ENCODE peak calls at places on chromosomes 6 and 20, in six cellular contexts. Q is activated CD4-positive, alpha-beta T cell treated with anti-CD3 and anti-CD28 coated beads, Interleukin-2, amount 50 U/mL, for 24 hours; K is endothelial cell; F is IMR-90; N is stimulated activated CD8-positive, alpha-beta memory T cell treated with anti-CD3 and anti-CD28 coated beads, Interleukin-12 subunit alpha, Interleukin-12 subunit beta, amount 100 ng/mL, for 1 hour; C is NCI-H1092 treated with DMSO at 0.1 percent for 48 hours. Y is an unnamed sample.

GRCh38 chr6:3377536-3378397 is 79.1 kb downstream of the SLC22A23 start:
- DNase-seq in C (no peak), Q (no peak), N (no peak), F (peak; percentile 39), K (no peak), Y (no peak)

GRCh38 chr20:25750765-25751696 is 54.4 kb upstream of the ZNF337 start:
- DNase-seq in C (no peak), Q (peak; percentile 44), K (peak; percentile 40), F (peak; percentile 28), N (peak; percentile 32), Y (peak; percentile 33)

GRCh38 chr6:55180258-55180657 is 5.9 kb downstream of the HCRTR2 start:
- DNase-seq in Q (no peak), F (no peak), C (no peak), N (no peak), K (no peak), Y (no peak)

GRCh38 chr6:5752282-5752681 is 254.4 kb downstream of the NRN1 start:
- DNase-seq in F (peak; percentile 82), Q (no peak), N (no peak), K (no peak), C (no peak), Y (peak; percentile 85)

GRCh38 chr6:130848945-130849344 is 21.7 kb downstream of the SMLR1 start:
- DNase-seq in F (no peak), C (no peak), K (no peak), N (no peak), Q (no peak), Y (no peak)

GRCh38 chr6:131135244-131136020 is at the start of gene AKAP7:
- DNase-seq in C (no peak), F (peak; percentile 39), K (peak; percentile 81), N (peak; percentile 24), Q (peak; percentile 25), Y (peak; percentile 91)

GRCh38 chr20:9072741-9073310 is 3.9 kb downstream of the PLCB4 start:
- DNase-seq in K (no peak), Q (no peak), C (no peak), N (no peak), F (no peak), Y (no peak)

GRCh38 chr20:42979720-42980119 is 210.0 kb downstream of the PTPRT start:
- DNase-seq in K (no peak), Q (no peak), N (no peak), C (no peak), F (no peak), Y (no peak)

GRCh38 chr6:89321571-89321970 is 6.5 kb upstream of the GABRR2 start:
- DNase-seq in C (no peak), N (no peak), K (no peak), F (no peak), Q (no peak), Y (no peak)

GRCh38 chr6:134549854-134550253 is 231.9 kb upstream of the SGK1 start:
- DNase-seq in N (no peak), Q (no peak), K (no peak), C (no peak), F (no peak), Y (no peak)

GRCh38 chr6:16205377-16206144 is 32.8 kb upstream of the GMPR start:
- DNase-seq in K (no peak), Q (no peak), C (no peak), F (peak; percentile 91), N (no peak), Y (peak; percentile 71)

GRCh38 chr6:6277418-6277817 is 43.0 kb downstream of the F13A1 start:
- DNase-seq in N (no peak), K (no peak), F (no peak), Q (no peak), C (no peak), Y (no peak)

GRCh38 chr6:99613705-99614429 is 7.2 kb downstream of the PRDM13 start:
- DNase-seq in N (no peak), Q (no peak), K (no peak), C (peak; percentile 68), F (no peak), Y (peak; percentile 89)

GRCh38 chr6:38909020-38909730 is 139.4 kb upstream of the GLP1R start:
- DNase-seq in N (no peak), F (no peak), Q (no peak), C (no peak), K (no peak), Y (no peak)

GRCh38 chr6:138339024-138339423 is 38.7 kb upstream of the SMIM28 start:
- DNase-seq in Q (no peak), F (no peak), K (no peak), N (no peak), C (no peak), Y (no peak)

GRCh38 chr20:3218307-3218988 is 9.2 kb downstream of the ITPA start:
- DNase-seq in C (peak; percentile 59), K (peak; percentile 86), F (no peak), Q (peak; percentile 70), N (peak; percentile 57), Y (peak; percentile 73)

GRCh38 chr6:167396659-167397490 is 72.0 kb downstream of the TTLL2 start:
- DNase-seq in Q (no peak), K (no peak), N (no peak), F (no peak), C (no peak), Y (no peak)

GRCh38 chr20:19317240-19318069 is 105.0 kb downstream of the SLC24A3 start:
- DNase-seq in K (no peak), F (no peak), C (no peak), N (no peak), Q (no peak), Y (peak; percentile 23)

GRCh38 chr6:129281173-129281796 is 398.3 kb downstream of the LAMA2 start:
- DNase-seq in N (no peak), C (peak; percentile 18), Q (no peak), F (no peak), K (no peak), Y (no peak)

GRCh38 chr20:911882-912600 is 4.1 kb downstream of the ANGPT4 start:
- DNase-seq in N (no peak), Q (no peak), K (no peak), C (no peak), F (no peak), Y (no peak)

GRCh38 chr6:71333700-71334099 is 45.1 kb downstream of the OGFRL1 start:
- DNase-seq in Q (no peak), C (no peak), F (peak; percentile 94), N (no peak), K (no peak), Y (no peak)

GRCh38 chr20:62367483-62368302 is 581 bp upstream of the LAMA5 start:
- DNase-seq in Q (no peak), C (peak; percentile 33), F (no peak), N (no peak), K (no peak), Y (peak; percentile 79)

GRCh38 chr6:17470953-17471335 is 77.5 kb downstream of the CAP2 start:
- DNase-seq in C (no peak), K (no peak), F (peak; percentile 77), N (no peak), Q (no peak), Y (no peak)

GRCh38 chr6:33696076-33696475 is 15.4 kb downstream of the UQCC2 start:
- DNase-seq in Q (no peak), N (no peak), C (no peak), F (no peak), K (no peak), Y (no peak)

GRCh38 chr20:46174469-46175126 is 56.5 kb downstream of the CD40 start:
- DNase-seq in C (peak; percentile 34), K (peak; percentile 87), F (peak; percentile 22), N (peak; percentile 36), Q (peak; percentile 54), Y (peak; percentile 77)

GRCh38 chr6:134416501-134417154 is 98.7 kb upstream of the SGK1 start:
- DNase-seq in N (no peak), F (peak; percentile 61), K (no peak), Q (no peak), C (no peak), Y (no peak)

GRCh38 chr6:8583291-8583690 is 147.9 kb upstream of the SLC35B3 start:
- DNase-seq in N (no peak), F (no peak), C (no peak), Q (no peak), K (no peak), Y (no peak)

GRCh38 chr20:38043512-38044300 is 10.2 kb downstream of the RPRD1B start:
- DNase-seq in N (no peak), C (no peak), F (peak; percentile 85), Q (peak; percentile 18), K (no peak), Y (no peak)

GRCh38 chr6:133093957-133094356 is 147.2 kb upstream of the EYA4 start:
- DNase-seq in N (no peak), Q (no peak), K (no peak), C (no peak), F (no peak), Y (no peak)

GRCh38 chr6:157762636-157763035 is 60.4 kb upstream of the SNX9 start:
- DNase-seq in N (no peak), Q (no peak), K (no peak), F (no peak), C (no peak), Y (no peak)

GRCh38 chr6:411402-412145 is 20.0 kb downstream of the IRF4 start:
- DNase-seq in N (no peak), Q (no peak), K (no peak), C (no peak), F (no peak), Y (no peak)

GRCh38 chr20:10524034-10524476 is 89.0 kb downstream of the SLX4IP start:
- DNase-seq in F (peak; percentile 41), K (no peak), C (peak; percentile 88), N (no peak), Q (no peak), Y (peak; percentile 56)

GRCh38 chr6:131001945-131002661 is 60.9 kb downstream of the EPB41L2 start:
- DNase-seq in C (no peak), N (no peak), F (peak; percentile 44), Q (no peak), K (no peak), Y (no peak)

GRCh38 chr20:49112596-49113274 is 66.6 kb downstream of the CSE1L start:
- DNase-seq in K (no peak), N (no peak), F (peak; percentile 59), Q (no peak), C (no peak), Y (no peak)

Y was measured in retina.